ENCODE peak calls at places on chromosome 9, in four cellular contexts. P is HFFc6; V is IMR-90; N is activated CD4-positive, alpha-beta T cell treated with anti-CD3 and anti-CD28 coated beads for 24 hours. G is an unnamed sample.
A peak's percentile ranks its signal among the peaks of the same experiment; 100 is the strongest.

GRCh38 chr9:114662081-114662989 is 4.7 kb upstream of the TEX53 start:
- DNase-seq in V (peak; percentile 33), N (peak; percentile 56), P (no peak), G (peak; percentile 52)

GRCh38 chr9:131891578-131891977 is 151.7 kb upstream of the RAPGEF1 start:
- DNase-seq in V (no peak), N (no peak), P (no peak), G (no peak)

GRCh38 chr9:130240410-130241197 is 25.0 kb upstream of the HMCN2 start:
- DNase-seq in V (peak; percentile 71), P (peak; percentile 59), N (no peak), G (peak; percentile 49)

GRCh38 chr9:137630126-137630525 is 11.3 kb downstream of the EHMT1 start:
- DNase-seq in N (no peak), V (peak; percentile 28), P (no peak), G (no peak)

GRCh38 chr9:117169089-117169488 is 245.8 kb downstream of the ASTN2 start:
- DNase-seq in V (no peak), P (no peak), N (no peak), G (no peak)

GRCh38 chr9:10366171-10366779 is 246.5 kb downstream of the PTPRD start:
- DNase-seq in P (peak; percentile 1), N (no peak), V (peak; percentile 13), G (no peak)

GRCh38 chr9:95297316-95297715 is 20.2 kb downstream of the FANCC start:
- DNase-seq in N (no peak), P (no peak), V (no peak), G (no peak)

GRCh38 chr9:14188011-14188410 is 125.9 kb downstream of the NFIB start:
- DNase-seq in N (no peak), V (no peak), P (no peak), G (no peak)

GRCh38 chr9:98432134-98432533 is 176.7 kb upstream of the TBC1D2 start:
- DNase-seq in V (no peak), P (no peak), N (no peak), G (no peak)

GRCh38 chr9:114004221-114004716 is 73.8 kb downstream of the AMBP start:
- DNase-seq in V (no peak), N (no peak), P (no peak), G (no peak)

GRCh38 chr9:110178281-110178680 is 29.7 kb downstream of the C9orf152 start:
- DNase-seq in P (no peak), N (no peak), V (no peak), G (no peak)

GRCh38 chr9:96344458-96345180 is 38.9 kb downstream of the SLC35D2 start:
- DNase-seq in P (peak; percentile 85), V (peak; percentile 95), N (no peak), G (no peak)

GRCh38 chr9:11328326-11328725 is 715.5 kb upstream of the PTPRD start:
- DNase-seq in V (no peak), N (no peak), P (no peak), G (no peak)

GRCh38 chr9:77512876-77513275 is 135.2 kb downstream of the GNA14 start:
- DNase-seq in V (no peak), N (no peak), P (no peak), G (no peak)

GRCh38 chr9:109894921-109895758 is 115.1 kb downstream of the PALM2AKAP2 start:
- DNase-seq in N (peak; percentile 26), P (peak; percentile 72), V (peak; percentile 89), G (no peak)

GRCh38 chr9:127801955-127802575 is 617 bp upstream of the FPGS start:
- DNase-seq in V (no peak), N (no peak), P (no peak), G (no peak)

GRCh38 chr9:22136446-22137140 is 127.5 kb upstream of the CDKN2B start:
- DNase-seq in P (peak; percentile 88), N (no peak), V (peak; percentile 89), G (no peak)

GRCh38 chr9:38482918-38483592 is 58.8 kb upstream of the IGFBPL1 start:
- DNase-seq in P (no peak), N (no peak), V (no peak), G (no peak)

GRCh38 chr9:123349691-123350480 is 6.1 kb upstream of the CRB2 start:
- DNase-seq in N (peak; percentile 45), V (peak; percentile 43), P (no peak), G (peak; percentile 72)

GRCh38 chr9:132210472-132211145 is 48.8 kb downstream of the NTNG2 start:
- DNase-seq in P (peak; percentile 3), V (peak; percentile 94), N (no peak), G (no peak)

GRCh38 chr9:125889122-125889523 is 141.9 kb downstream of the PBX3 start:
- DNase-seq in V (peak; percentile 3), P (no peak), N (no peak), G (no peak)

GRCh38 chr9:93452710-93453046 is 703 bp downstream of the FAM120AOS start:
- DNase-seq in V (no peak), P (no peak), N (no peak), G (no peak)

GRCh38 chr9:77018058-77019009 is 1.1 kb upstream of the FOXB2 start:
- DNase-seq in V (no peak), P (no peak), N (no peak), G (no peak)

GRCh38 chr9:38047301-38048251 is 21.5 kb downstream of the SHB start:
- DNase-seq in N (no peak), P (peak; percentile 93), V (peak; percentile 95), G (no peak)

GRCh38 chr9:98057095-98057799 is 715 bp downstream of the NANS start:
- DNase-seq in V (peak; percentile 13), N (no peak), P (no peak), G (no peak)

GRCh38 chr9:16870606-16871357 is at the start of gene BNC2:
- DNase-seq in V (peak; percentile 60), P (peak; percentile 13), N (no peak), G (no peak)

GRCh38 chr9:111297061-111297824 is 32.8 kb downstream of the OR2K2 start:
- DNase-seq in V (peak; percentile 20), P (no peak), N (no peak), G (no peak)

GRCh38 chr9:121824651-121825480 is 173.4 kb downstream of the DAB2IP start:
- DNase-seq in P (no peak), N (no peak), V (peak; percentile 56), G (no peak)

GRCh38 chr9:124511426-124511840 is 4.2 kb upstream of the NR5A1 start:
- DNase-seq in N (no peak), P (peak; percentile 10), V (no peak), G (no peak)

GRCh38 chr9:121902483-121903135 is 190.5 kb downstream of the TTLL11 start:
- DNase-seq in N (no peak), V (peak; percentile 100), P (peak; percentile 99), G (no peak)